ENCODE peak calls at places on chromosomes 12 and 14, in six cellular contexts. R is body of pancreas; I is stimulated activated CD4-positive, alpha-beta T cell treated with anti-CD3 and anti-CD28 coated beads, Interleukin-2, amount 100 ng/mL, for 48 hours; S is retina; Z is heart right ventricle; N is activated CD8-positive, alpha-beta memory T cell treated with anti-CD3 and anti-CD28 coated beads for 48 hours. Y is an unnamed sample.

GRCh38 chr12:99436584-99436983 is 211.0 kb upstream of the GARIN6 start:
- DNase-seq in R (no peak), I (no peak), S (no peak), Z (no peak), N (no peak), Y (no peak)

GRCh38 chr12:107296681-107297086 is 203.3 kb upstream of the CRY1 start:
- DNase-seq in R (no peak), I (no peak), S (no peak), Z (no peak), N (no peak), Y (no peak)

GRCh38 chr12:6038160-6038559 is 86.3 kb downstream of the VWF start:
- DNase-seq in R (peak; percentile 29), I (peak; percentile 41), S (peak; percentile 53), Z (no peak), N (no peak), Y (no peak)

GRCh38 chr14:105023144-105023543 is 2.3 kb upstream of the CDCA4 start:
- DNase-seq in R (no peak), I (no peak), S (no peak), Z (no peak), N (no peak), Y (no peak)

GRCh38 chr14:30966415-30967363 is 58.8 kb upstream of the AP4S1 start:
- DNase-seq in R (no peak), I (no peak), S (peak; percentile 13), Z (no peak), N (no peak), Y (no peak)

GRCh38 chr12:92342574-92342973 is 196.9 kb upstream of the BTG1 start:
- DNase-seq in R (no peak), I (no peak), S (no peak), Z (no peak), N (no peak), Y (no peak)

GRCh38 chr12:108685469-108686247 is 45.7 kb downstream of the CORO1C start:
- DNase-seq in R (no peak), I (no peak), S (no peak), Z (no peak), N (no peak), Y (no peak)

GRCh38 chr12:131895640-131896079 is 1.2 kb downstream of the ULK1 start:
- DNase-seq in R (no peak), I (peak; percentile 18), S (peak; percentile 36), Z (no peak), N (no peak), Y (no peak)

GRCh38 chr14:100421756-100422470 is 98.8 kb downstream of the SLC25A47 start:
- DNase-seq in R (no peak), I (no peak), S (no peak), Z (no peak), N (no peak), Y (no peak)

GRCh38 chr14:89503458-89503996 is 86.5 kb upstream of the FOXN3 start:
- DNase-seq in R (no peak), I (no peak), S (peak; percentile 12), Z (no peak), N (no peak), Y (no peak)

GRCh38 chr14:49977126-49977841 is 84.4 kb downstream of the ARF6 start:
- DNase-seq in R (no peak), I (peak; percentile 44), S (no peak), Z (no peak), N (no peak), Y (no peak)

GRCh38 chr12:104957388-104958008 is 592 bp downstream of the SLC41A2 start:
- DNase-seq in R (no peak), I (peak; percentile 16), S (no peak), Z (peak; percentile 12), N (no peak), Y (no peak)

GRCh38 chr12:106082216-106083175 is 56.3 kb downstream of the NUAK1 start:
- DNase-seq in R (no peak), I (no peak), S (no peak), Z (no peak), N (no peak), Y (no peak)

GRCh38 chr14:91919814-91920213 is 27.7 kb downstream of the FBLN5 start:
- DNase-seq in R (no peak), I (no peak), S (no peak), Z (peak; percentile 46), N (no peak), Y (no peak)

GRCh38 chr14:84453541-84453940 is 1076.4 kb upstream of the FLRT2 start:
- DNase-seq in R (no peak), I (no peak), S (no peak), Z (no peak), N (no peak), Y (no peak)

GRCh38 chr12:46430340-46430948 is 57.9 kb upstream of the SLC38A2 start:
- DNase-seq in R (no peak), I (no peak), S (no peak), Z (peak; percentile 16), N (no peak), Y (no peak)

GRCh38 chr12:6430124-6430989 is 14.4 kb upstream of the CD27 start:
- DNase-seq in R (peak; percentile 77), I (no peak), S (no peak), Z (peak; percentile 79), N (no peak), Y (no peak)

GRCh38 chr12:109714141-109714912 is 702 bp downstream of the FAM222A start:
- DNase-seq in R (peak; percentile 80), I (peak; percentile 47), S (peak; percentile 89), Z (peak; percentile 63), N (peak; percentile 31), Y (no peak)

GRCh38 chr12:90999946-91000345 is 4.8 kb downstream of the EPYC start:
- DNase-seq in R (no peak), I (no peak), S (no peak), Z (no peak), N (no peak), Y (no peak)

GRCh38 chr12:3594966-3595365 is 104.0 kb downstream of the PRMT8 start:
- DNase-seq in R (no peak), I (no peak), S (no peak), Z (no peak), N (no peak), Y (no peak)

GRCh38 chr12:78035913-78036658 is 205.4 kb downstream of the NAV3 start:
- DNase-seq in R (no peak), I (no peak), S (peak; percentile 49), Z (no peak), N (no peak), Y (peak; percentile 13)

GRCh38 chr12:47735649-47736048 is 10.4 kb upstream of the ENDOU start:
- DNase-seq in R (no peak), I (no peak), S (no peak), Z (no peak), N (no peak), Y (no peak)

GRCh38 chr14:96090441-96091148 is 51.4 kb downstream of the C14orf132 start:
- DNase-seq in R (peak; percentile 59), I (no peak), S (peak; percentile 69), Z (peak; percentile 84), N (no peak), Y (peak; percentile 90)

GRCh38 chr12:3520168-3520567 is 29.2 kb downstream of the PRMT8 start:
- DNase-seq in R (peak; percentile 76), I (no peak), S (no peak), Z (peak; percentile 45), N (no peak), Y (peak; percentile 61)

GRCh38 chr12:42589465-42590323 is at the start of gene PRICKLE1:
- DNase-seq in R (peak; percentile 34), I (peak; percentile 41), S (peak; percentile 84), Z (peak; percentile 38), N (peak; percentile 2), Y (no peak)

GRCh38 chr14:38481939-38482678 is 226.2 kb upstream of the CLEC14A start:
- DNase-seq in R (no peak), I (no peak), S (no peak), Z (no peak), N (no peak), Y (no peak)

GRCh38 chr14:103847954-103848719 is 762 bp upstream of the PPP1R13B start:
- DNase-seq in R (peak; percentile 46), I (peak; percentile 11), S (peak; percentile 77), Z (peak; percentile 24), N (no peak), Y (no peak)

GRCh38 chr12:104763163-104763805 is 194.8 kb downstream of the SLC41A2 start:
- DNase-seq in R (no peak), I (no peak), S (no peak), Z (no peak), N (no peak), Y (no peak)

Y was measured in NCI-H1417 treated with DMSO at 0.1 percent for 48 hours.